ENCODE peak calls at places on chromosomes 11 and 22, in six cellular contexts. One of them, this sample, is unnamed.

GRCh38 chr11:76935030-76935429 is 74.3 kb downstream of the ACER3 start:
- DNase-seq in mucosa of descending colon: no peak
- DNase-seq in epithelial cell of esophagus: no peak
- DNase-seq in choroid plexus epithelial cell: peak; percentile 23
- DNase-seq in ovary: no peak
- DNase-seq in body of pancreas: no peak
- DNase-seq in this sample: no peak

GRCh38 chr11:22244986-22245592 is 52.2 kb downstream of the ANO5 start:
- DNase-seq in choroid plexus epithelial cell: peak; percentile 59
- DNase-seq in mucosa of descending colon: no peak
- DNase-seq in epithelial cell of esophagus: peak; percentile 57
- DNase-seq in body of pancreas: peak; percentile 46
- DNase-seq in ovary: peak; percentile 34
- DNase-seq in this sample: peak; percentile 15

GRCh38 chr11:12817681-12818332 is 143.6 kb downstream of the TEAD1 start:
- DNase-seq in body of pancreas: no peak
- DNase-seq in choroid plexus epithelial cell: no peak
- DNase-seq in mucosa of descending colon: no peak
- DNase-seq in ovary: no peak
- DNase-seq in epithelial cell of esophagus: no peak
- DNase-seq in this sample: no peak

GRCh38 chr22:42294034-42294985 is 23.9 kb upstream of the TCF20 start:
- DNase-seq in mucosa of descending colon: peak; percentile 83
- DNase-seq in epithelial cell of esophagus: peak; percentile 68
- DNase-seq in choroid plexus epithelial cell: peak; percentile 67
- DNase-seq in body of pancreas: peak; percentile 53
- DNase-seq in ovary: peak; percentile 74
- DNase-seq in this sample: peak; percentile 53

GRCh38 chr22:33657670-33658069 is 262.6 kb downstream of the LARGE1 start:
- DNase-seq in body of pancreas: no peak
- DNase-seq in epithelial cell of esophagus: no peak
- DNase-seq in mucosa of descending colon: no peak
- DNase-seq in choroid plexus epithelial cell: no peak
- DNase-seq in ovary: no peak
- DNase-seq in this sample: no peak

GRCh38 chr11:1369371-1370005 is 20.2 kb upstream of the BRSK2 start:
- DNase-seq in body of pancreas: no peak
- DNase-seq in choroid plexus epithelial cell: no peak
- DNase-seq in ovary: no peak
- DNase-seq in mucosa of descending colon: no peak
- DNase-seq in epithelial cell of esophagus: no peak
- DNase-seq in this sample: no peak

GRCh38 chr22:37904572-37905533 is 1.2 kb upstream of the MICALL1 start:
- DNase-seq in body of pancreas: no peak
- DNase-seq in choroid plexus epithelial cell: peak; percentile 98
- DNase-seq in ovary: peak; percentile 67
- DNase-seq in mucosa of descending colon: peak; percentile 37
- DNase-seq in epithelial cell of esophagus: peak; percentile 98
- DNase-seq in this sample: peak; percentile 29

GRCh38 chr11:125496465-125496817 is 376 bp upstream of the FEZ1 start:
- DNase-seq in choroid plexus epithelial cell: no peak
- DNase-seq in body of pancreas: no peak
- DNase-seq in epithelial cell of esophagus: no peak
- DNase-seq in mucosa of descending colon: no peak
- DNase-seq in ovary: peak; percentile 49
- DNase-seq in this sample: no peak

GRCh38 chr11:61728940-61729219 is 23.6 kb upstream of the MYRF start:
- DNase-seq in choroid plexus epithelial cell: peak; percentile 47
- DNase-seq in mucosa of descending colon: no peak
- DNase-seq in epithelial cell of esophagus: peak; percentile 45
- DNase-seq in ovary: no peak
- DNase-seq in body of pancreas: no peak
- DNase-seq in this sample: no peak

GRCh38 chr11:123690490-123690889 is 36.1 kb upstream of the SCN3B start:
- DNase-seq in body of pancreas: no peak
- DNase-seq in mucosa of descending colon: no peak
- DNase-seq in ovary: no peak
- DNase-seq in choroid plexus epithelial cell: peak; percentile 20
- DNase-seq in epithelial cell of esophagus: peak; percentile 82
- DNase-seq in this sample: no peak

GRCh38 chr11:105910095-105910715 is 111.8 kb downstream of the MSANTD4 start:
- DNase-seq in body of pancreas: no peak
- DNase-seq in epithelial cell of esophagus: peak; percentile 83
- DNase-seq in mucosa of descending colon: no peak
- DNase-seq in choroid plexus epithelial cell: peak; percentile 18
- DNase-seq in ovary: no peak
- DNase-seq in this sample: no peak

GRCh38 chr11:62553839-62554361 is 7.3 kb upstream of the AHNAK start:
- DNase-seq in epithelial cell of esophagus: peak; percentile 87
- DNase-seq in mucosa of descending colon: no peak
- DNase-seq in ovary: no peak
- DNase-seq in body of pancreas: no peak
- DNase-seq in choroid plexus epithelial cell: peak; percentile 62
- DNase-seq in this sample: no peak

GRCh38 chr11:34239465-34240149 is 118.2 kb downstream of the ABTB2 start:
- DNase-seq in mucosa of descending colon: no peak
- DNase-seq in epithelial cell of esophagus: no peak
- DNase-seq in body of pancreas: no peak
- DNase-seq in ovary: no peak
- DNase-seq in choroid plexus epithelial cell: no peak
- DNase-seq in this sample: no peak

GRCh38 chr22:31488988-31489617 is 539 bp downstream of the EIF4ENIF1 start:
- DNase-seq in body of pancreas: peak; percentile 47
- DNase-seq in mucosa of descending colon: peak; percentile 63
- DNase-seq in epithelial cell of esophagus: peak; percentile 30
- DNase-seq in ovary: peak; percentile 62
- DNase-seq in choroid plexus epithelial cell: peak; percentile 28
- DNase-seq in this sample: peak; percentile 36

GRCh38 chr11:119056397-119056999 is 507 bp downstream of the HYOU1 start:
- DNase-seq in body of pancreas: peak; percentile 55
- DNase-seq in ovary: peak; percentile 57
- DNase-seq in choroid plexus epithelial cell: no peak
- DNase-seq in epithelial cell of esophagus: peak; percentile 64
- DNase-seq in mucosa of descending colon: peak; percentile 75
- DNase-seq in this sample: no peak

GRCh38 chr11:119057000-119057769 is at the start of gene HYOU1:
- DNase-seq in body of pancreas: peak; percentile 99
- DNase-seq in ovary: peak; percentile 99
- DNase-seq in epithelial cell of esophagus: peak; percentile 99
- DNase-seq in mucosa of descending colon: peak; percentile 99
- DNase-seq in choroid plexus epithelial cell: peak; percentile 97
- DNase-seq in this sample: peak; percentile 99

GRCh38 chr11:119054418-119054817 is 2.6 kb downstream of the HYOU1 start:
- DNase-seq in mucosa of descending colon: no peak
- DNase-seq in choroid plexus epithelial cell: no peak
- DNase-seq in epithelial cell of esophagus: no peak
- DNase-seq in body of pancreas: no peak
- DNase-seq in ovary: no peak
- DNase-seq in this sample: no peak

GRCh38 chr11:119052163-119052814 is 4.7 kb downstream of the HYOU1 start:
- DNase-seq in ovary: no peak
- DNase-seq in epithelial cell of esophagus: peak; percentile 55
- DNase-seq in body of pancreas: no peak
- DNase-seq in mucosa of descending colon: no peak
- DNase-seq in choroid plexus epithelial cell: no peak
- DNase-seq in this sample: no peak

GRCh38 chr11:119055901-119056300 is 1.1 kb downstream of the HYOU1 start:
- DNase-seq in body of pancreas: no peak
- DNase-seq in choroid plexus epithelial cell: peak; percentile 50
- DNase-seq in mucosa of descending colon: no peak
- DNase-seq in epithelial cell of esophagus: peak; percentile 42
- DNase-seq in ovary: no peak
- DNase-seq in this sample: no peak
- TF ChIP-seq CTCF in body of pancreas: no peak
- TF ChIP-seq CTCF in choroid plexus epithelial cell: peak; percentile 28
- TF ChIP-seq CTCF in mucosa of descending colon: no peak
- TF ChIP-seq CTCF in epithelial cell of esophagus: no peak
- TF ChIP-seq CTCF in ovary: no peak
- TF ChIP-seq CTCF in this sample: no peak

DNA sequence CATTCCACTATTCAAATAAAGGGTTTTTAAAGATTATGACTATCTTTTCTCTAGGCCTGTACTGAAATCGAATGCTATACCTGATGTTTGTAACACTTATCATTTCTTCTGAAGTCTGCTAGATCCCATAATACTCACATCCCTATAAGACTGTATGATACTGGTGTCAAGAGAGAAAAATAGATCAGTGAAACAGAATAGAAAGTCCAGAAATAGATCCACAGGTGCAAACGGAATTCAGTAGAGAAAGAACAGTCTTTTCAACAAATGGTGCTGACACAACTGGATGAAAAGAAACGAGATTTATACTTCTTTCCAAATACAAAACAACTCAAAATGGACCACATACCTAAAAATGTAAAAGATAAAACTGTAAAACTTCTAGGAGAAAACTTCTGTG is 143.2 kb downstream of the APOL5 start:
- DNase-seq in body of pancreas: no peak
- DNase-seq in choroid plexus epithelial cell: no peak
- DNase-seq in epithelial cell of esophagus: no peak
- DNase-seq in ovary: no peak
- DNase-seq in mucosa of descending colon: no peak
- DNase-seq in this sample: no peak
- TF ChIP-seq CTCF in body of pancreas: no peak
- TF ChIP-seq CTCF in choroid plexus epithelial cell: no peak
- TF ChIP-seq CTCF in epithelial cell of esophagus: no peak
- TF ChIP-seq CTCF in ovary: no peak
- TF ChIP-seq CTCF in mucosa of descending colon: no peak
- TF ChIP-seq CTCF in this sample: no peak

GRCh38 chr22:22111267-22111751 is 128.7 kb upstream of the TOP3B start:
- DNase-seq in epithelial cell of esophagus: peak; percentile 99
- DNase-seq in ovary: no peak
- DNase-seq in body of pancreas: no peak
- DNase-seq in choroid plexus epithelial cell: peak; percentile 81
- DNase-seq in mucosa of descending colon: no peak
- DNase-seq in this sample: no peak
- TF ChIP-seq CTCF in epithelial cell of esophagus: no peak
- TF ChIP-seq CTCF in ovary: no peak
- TF ChIP-seq CTCF in body of pancreas: no peak
- TF ChIP-seq CTCF in choroid plexus epithelial cell: no peak
- TF ChIP-seq CTCF in mucosa of descending colon: no peak
- TF ChIP-seq CTCF in this sample: no peak

DNA sequence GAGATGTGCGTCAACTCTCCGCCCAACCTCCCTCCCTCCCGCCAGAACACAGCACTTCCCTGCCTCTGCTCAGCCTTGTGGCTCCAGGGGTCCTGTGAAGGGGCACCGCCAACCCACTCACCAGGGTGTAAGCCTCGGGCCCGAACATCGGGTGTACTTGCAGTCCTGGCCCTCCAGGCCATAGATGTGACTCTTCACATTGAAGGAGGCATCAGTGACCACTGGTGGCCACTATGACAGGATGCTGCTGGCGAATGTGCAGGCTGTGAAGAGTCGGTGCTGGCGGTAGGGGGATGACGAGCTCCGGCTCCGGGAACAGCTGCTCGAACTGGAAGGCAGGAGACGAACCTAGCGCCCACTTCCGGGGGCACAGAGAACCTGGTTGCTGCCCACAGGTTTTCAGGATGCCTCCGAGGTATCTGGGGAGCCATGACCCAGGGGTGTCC is 97.4 kb downstream of the MED15 start:
- DNase-seq in ovary: no peak
- DNase-seq in mucosa of descending colon: no peak
- DNase-seq in choroid plexus epithelial cell: no peak
- DNase-seq in epithelial cell of esophagus: no peak
- DNase-seq in body of pancreas: no peak
- DNase-seq in this sample: no peak
- TF ChIP-seq CTCF in ovary: no peak
- TF ChIP-seq CTCF in mucosa of descending colon: no peak
- TF ChIP-seq CTCF in choroid plexus epithelial cell: no peak
- TF ChIP-seq CTCF in epithelial cell of esophagus: no peak
- TF ChIP-seq CTCF in body of pancreas: no peak
- TF ChIP-seq CTCF in this sample: no peak

GRCh38 chr22:30289980-30290313 is 642 bp upstream of the CASTOR1 start:
- DNase-seq in mucosa of descending colon: no peak
- DNase-seq in epithelial cell of esophagus: no peak
- DNase-seq in body of pancreas: no peak
- DNase-seq in ovary: no peak
- DNase-seq in choroid plexus epithelial cell: no peak
- DNase-seq in this sample: no peak
- TF ChIP-seq CTCF in mucosa of descending colon: no peak
- TF ChIP-seq CTCF in epithelial cell of esophagus: no peak
- TF ChIP-seq CTCF in body of pancreas: no peak
- TF ChIP-seq CTCF in ovary: no peak
- TF ChIP-seq CTCF in choroid plexus epithelial cell: no peak
- TF ChIP-seq CTCF in this sample: no peak

GRCh38 chr11:117928818-117929567 is at the start of gene TMPRSS13:
- DNase-seq in epithelial cell of esophagus: peak; percentile 92
- DNase-seq in choroid plexus epithelial cell: no peak
- DNase-seq in mucosa of descending colon: peak; percentile 48
- DNase-seq in body of pancreas: peak; percentile 48
- DNase-seq in ovary: no peak
- DNase-seq in this sample: no peak
- TF ChIP-seq CTCF in epithelial cell of esophagus: peak; percentile 37
- TF ChIP-seq CTCF in choroid plexus epithelial cell: no peak
- TF ChIP-seq CTCF in mucosa of descending colon: no peak
- TF ChIP-seq CTCF in body of pancreas: no peak
- TF ChIP-seq CTCF in ovary: no peak
- TF ChIP-seq CTCF in this sample: no peak

DNA sequence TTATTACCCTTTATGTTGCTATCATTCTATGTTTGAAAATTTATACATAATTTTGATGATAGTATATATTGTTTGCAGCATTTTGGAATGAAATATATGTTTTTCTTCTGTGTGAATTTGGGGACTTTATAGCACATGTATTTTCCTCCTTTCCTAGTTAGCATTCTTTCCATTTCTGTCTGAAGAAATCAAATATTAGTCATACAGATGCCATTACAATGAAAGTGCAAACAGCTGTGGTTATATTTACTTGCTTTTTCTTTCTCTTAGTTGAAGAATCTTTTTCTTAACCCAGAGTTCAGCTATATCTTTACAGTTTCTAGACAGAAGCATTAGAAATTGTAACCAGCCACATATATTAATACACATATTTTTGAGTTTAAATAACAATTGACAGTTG is 753.1 kb upstream of the ARHGAP42 start:
- DNase-seq in choroid plexus epithelial cell: peak; percentile 71
- DNase-seq in body of pancreas: no peak
- DNase-seq in mucosa of descending colon: no peak
- DNase-seq in epithelial cell of esophagus: peak; percentile 16
- DNase-seq in ovary: no peak
- DNase-seq in this sample: no peak
- TF ChIP-seq CTCF in choroid plexus epithelial cell: no peak
- TF ChIP-seq CTCF in body of pancreas: no peak
- TF ChIP-seq CTCF in mucosa of descending colon: no peak
- TF ChIP-seq CTCF in epithelial cell of esophagus: no peak
- TF ChIP-seq CTCF in ovary: no peak
- TF ChIP-seq CTCF in this sample: no peak